ENCODE peak calls at places on chromosome 1, in seven cellular contexts. F, M, I, Y, X, V and D are unnamed samples.

GRCh38 chr1:4602536-4603316 is 51.7 kb upstream of the AJAP1 start:
- DNase-seq in F (no peak), M (no peak), I (no peak), Y (no peak), X (no peak), V (no peak), D (no peak)

GRCh38 chr1:51058863-51059262 is 43.2 kb upstream of the C1orf185 start:
- DNase-seq in F (no peak), M (no peak), I (no peak), Y (no peak), X (no peak), V (no peak), D (no peak)

GRCh38 chr1:150987928-150988327 is 5.8 kb downstream of the ANXA9 start:
- DNase-seq in F (no peak), M (no peak), I (no peak), Y (no peak), X (no peak), V (no peak), D (no peak)

GRCh38 chr1:208132287-208132882 is 111.8 kb downstream of the PLXNA2 start:
- DNase-seq in F (peak), M (peak), I (peak), Y (no peak), X (peak), V (peak), D (peak)

GRCh38 chr1:7594714-7595295 is 176.3 kb upstream of the VAMP3 start:
- DNase-seq in F (no peak), M (no peak), I (no peak), Y (no peak), X (no peak), V (no peak), D (no peak)

GRCh38 chr1:61157420-61157987 is 75.1 kb downstream of the NFIA start:
- DNase-seq in F (no peak), M (peak), I (no peak), Y (no peak), X (no peak), V (peak), D (no peak)

GRCh38 chr1:61287014-61287413 is 204.7 kb downstream of the NFIA start:
- DNase-seq in F (no peak), M (no peak), I (no peak), Y (no peak), X (no peak), V (no peak), D (no peak)

GRCh38 chr1:66237722-66238479 is 296.1 kb upstream of the SGIP1 start:
- DNase-seq in F (no peak), M (no peak), I (no peak), Y (no peak), X (no peak), V (no peak), D (no peak)

GRCh38 chr1:106526650-106527049 is 529.8 kb upstream of the PRMT6 start:
- DNase-seq in F (no peak), M (peak), I (no peak), Y (no peak), X (no peak), V (peak), D (no peak)